ENCODE peak calls at places on chromosomes 11 and 22, in seven cellular contexts. Z is A549; P is GM12878; R is left lung; O is neuronal stem cell; B is CD8-positive, alpha-beta T cell; F is right lobe of liver. X is an unnamed sample. For H3K9me3, the result is how much of the 10 kb centered on the place peaks cover.

GRCh38 chr11:84056696-84057095 is 770.5 kb upstream of the CCDC90B start:
- DNase-seq in P (no peak), R (no peak), B (no peak), F (no peak), O (no peak), Z (no peak), X (no peak)

GRCh38 chr22:20116376-20116950 is 559 bp downstream of the RANBP1 start:
- DNase-seq in B (no peak), R (peak), Z (no peak), P (no peak), F (peak), O (no peak), X (no peak)

GRCh38 chr22:31248138-31248745 is 36.1 kb downstream of the LIMK2 start:
- DNase-seq in F (no peak), Z (no peak), B (peak), P (no peak), R (peak), O (peak), X (peak)

GRCh38 chr11:19628018-19628417 is 84.6 kb upstream of the NAV2 start:
- DNase-seq in Z (no peak), P (no peak), R (no peak), B (no peak), O (no peak), F (peak), X (no peak)

GRCh38 chr11:122910775-122911174 is 28.2 kb downstream of the JHY start:
- DNase-seq in F (no peak), P (no peak), Z (no peak), R (no peak), B (no peak), O (no peak), X (no peak)

GRCh38 chr11:57484141-57484710 is 23.9 kb downstream of the RTN4RL2 start:
- DNase-seq in F (no peak), R (peak), P (no peak), O (no peak), Z (no peak), B (no peak), X (no peak)

GRCh38 chr22:31346255-31346732 is at the start of gene PATZ1:
- DNase-seq in Z (peak), O (peak), B (peak), R (no peak), F (no peak), P (no peak), X (peak)

GRCh38 chr11:79244175-79244804 is 196.5 kb downstream of the TENM4 start:
- DNase-seq in O (no peak), P (no peak), F (no peak), R (no peak), Z (peak), B (no peak), X (no peak)

GRCh38 chr22:19687561-19688300 is 26.6 kb upstream of the SEPTIN5 start:
- DNase-seq in R (peak), F (no peak), P (no peak), O (no peak), Z (no peak), B (no peak), X (no peak)

GRCh38 chr11:35146074-35146521 is 7.1 kb downstream of the CD44 start:
- DNase-seq in O (no peak), F (no peak), R (no peak), P (peak), Z (no peak), B (no peak), X (peak)

GRCh38 chr22:41929158-41929896 is 2.7 kb upstream of the TNFRSF13C start:
- DNase-seq in P (no peak), B (no peak), R (no peak), O (no peak), Z (no peak), F (no peak), X (no peak)

GRCh38 chr11:9755561-9755960 is 91.7 kb downstream of the SWAP70 start:
- DNase-seq in Z (no peak), F (no peak), P (no peak), O (no peak), B (no peak), R (no peak), X (no peak)

GRCh38 chr11:34315006-34315793 is 42.6 kb downstream of the ABTB2 start:
- DNase-seq in R (no peak), P (no peak), F (no peak), B (no peak), Z (no peak), O (no peak), X (no peak)

GRCh38 chr11:17531071-17531817 is 13.0 kb downstream of the USH1C start:
- DNase-seq in O (no peak), Z (no peak), F (no peak), R (no peak), P (no peak), B (no peak), X (no peak)

GRCh38 chr11:112529071-112529470 is 268.4 kb upstream of the PLET1 start:
- DNase-seq in R (no peak), Z (no peak), B (no peak), F (no peak), P (no peak), O (no peak), X (no peak)

GRCh38 chr11:20159680-20160381 is 444 bp downstream of the DBX1 start:
- DNase-seq in B (no peak), R (no peak), Z (no peak), O (no peak), F (no peak), P (no peak), X (no peak)

GRCh38 chr11:61587951-61588695 is 7.2 kb upstream of the SYT7 start:
- DNase-seq in F (peak), O (peak), P (no peak), R (peak), Z (peak), B (peak), X (peak)

GRCh38 chr11:127247261-127247660 is 246.7 kb upstream of the KIRREL3 start:
- DNase-seq in P (no peak), R (no peak), F (no peak), Z (no peak), O (no peak), B (no peak), X (no peak)

GRCh38 chr11:1298695-1299492 is 10.5 kb downstream of the TOLLIP start:
- DNase-seq in P (no peak), R (peak), B (no peak), Z (peak), O (no peak), F (peak), X (no peak)

GRCh38 chr22:41508770-41509170 is 35.5 kb downstream of the POLR3H start:
- DNase-seq in P (no peak), R (no peak), B (no peak), Z (no peak), O (no peak), F (no peak), X (no peak)

GRCh38 chr11:44766112-44766971 is 39.6 kb downstream of the TSPAN18 start:
- DNase-seq in R (no peak), F (no peak), Z (no peak), P (no peak), B (no peak), O (no peak), X (no peak)

DNA sequence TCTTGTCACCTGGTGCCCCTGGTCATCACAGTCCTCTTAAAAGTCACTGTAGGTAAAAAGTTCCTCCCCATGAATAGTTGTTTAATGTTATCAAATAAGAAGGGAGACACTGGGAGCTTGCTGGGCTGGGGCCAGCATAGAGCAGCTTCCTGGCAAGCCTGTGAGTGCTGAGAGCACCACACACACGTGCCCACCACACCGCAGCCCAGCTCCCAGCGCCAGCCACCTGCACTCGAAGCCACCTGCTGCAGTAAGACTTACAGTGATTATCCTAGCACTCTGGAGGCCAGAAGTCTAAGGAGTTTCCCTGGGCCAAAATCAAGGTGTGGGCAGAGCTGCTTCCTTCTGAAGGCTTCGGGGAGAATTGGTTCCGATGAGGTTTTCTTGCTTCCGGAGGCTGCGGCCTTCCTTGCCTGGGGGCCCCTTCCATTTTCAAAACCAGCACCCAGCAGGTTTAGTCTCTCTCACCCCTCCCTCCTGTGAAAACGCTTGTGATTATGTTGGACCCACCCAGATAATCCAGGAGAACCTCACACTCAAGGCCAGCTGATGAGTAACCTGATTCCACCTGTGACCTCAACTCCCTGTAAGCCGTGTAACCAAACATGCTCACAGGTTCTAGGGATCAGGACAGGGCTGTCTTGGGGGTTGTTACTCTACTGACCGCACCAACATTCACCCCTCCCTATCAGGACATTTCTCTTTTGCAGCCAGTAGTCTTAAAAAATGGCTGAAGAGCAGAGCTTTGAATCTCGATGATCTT is 687.2 kb downstream of the TBC1D22A start:
- DNase-seq in F (no peak), Z (no peak), O (no peak), P (no peak), R (peak), B (no peak), X (no peak)
- H3K9me3 ChIP-seq in F (under half), Z (under half), O (under half), P (under half), R (under half), B (under half), X (under half)

DNA sequence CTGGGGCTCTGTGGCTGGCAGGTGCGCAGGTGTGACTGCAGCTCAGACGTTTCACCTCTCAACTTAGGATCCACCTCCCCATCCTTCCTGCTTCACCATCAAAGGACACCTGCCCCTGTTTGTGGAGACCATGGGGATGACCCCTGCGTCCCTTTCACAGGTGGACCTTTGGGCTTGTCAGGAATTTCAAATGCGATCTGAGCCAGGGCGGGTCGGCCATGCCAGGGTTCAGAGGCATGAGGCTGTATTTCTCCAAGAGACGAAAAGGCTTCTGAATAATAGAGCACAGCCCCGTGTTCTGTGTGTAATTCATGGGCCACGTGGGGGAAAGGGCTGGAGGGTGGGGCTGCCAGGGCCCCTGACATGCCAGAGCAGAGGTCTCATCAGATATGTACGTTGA is 668.0 kb downstream of the BRD1 start:
- DNase-seq in R (peak), O (no peak), F (no peak), B (no peak), P (no peak), Z (no peak), X (no peak)
- H3K9me3 ChIP-seq in R (under half), O (under half), F (under half), B (under half), P (under half), Z (under half), X (under half)

GRCh38 chr22:33789690-33790253 is 130.5 kb downstream of the LARGE1 start:
- DNase-seq in P (peak), O (no peak), R (no peak), F (no peak), B (no peak), Z (no peak), X (no peak)

GRCh38 chr22:33788927-33789326 is 131.3 kb downstream of the LARGE1 start:
- DNase-seq in O (no peak), Z (no peak), P (no peak), R (no peak), B (no peak), F (no peak), X (no peak)

GRCh38 chr22:33792837-33793236 is 127.4 kb downstream of the LARGE1 start:
- DNase-seq in P (no peak), Z (no peak), B (no peak), O (no peak), F (no peak), R (no peak), X (no peak)

GRCh38 chr22:33785283-33785991 is 134.8 kb downstream of the LARGE1 start:
- DNase-seq in P (peak), F (no peak), R (no peak), B (no peak), O (no peak), Z (no peak), X (no peak)

DNA sequence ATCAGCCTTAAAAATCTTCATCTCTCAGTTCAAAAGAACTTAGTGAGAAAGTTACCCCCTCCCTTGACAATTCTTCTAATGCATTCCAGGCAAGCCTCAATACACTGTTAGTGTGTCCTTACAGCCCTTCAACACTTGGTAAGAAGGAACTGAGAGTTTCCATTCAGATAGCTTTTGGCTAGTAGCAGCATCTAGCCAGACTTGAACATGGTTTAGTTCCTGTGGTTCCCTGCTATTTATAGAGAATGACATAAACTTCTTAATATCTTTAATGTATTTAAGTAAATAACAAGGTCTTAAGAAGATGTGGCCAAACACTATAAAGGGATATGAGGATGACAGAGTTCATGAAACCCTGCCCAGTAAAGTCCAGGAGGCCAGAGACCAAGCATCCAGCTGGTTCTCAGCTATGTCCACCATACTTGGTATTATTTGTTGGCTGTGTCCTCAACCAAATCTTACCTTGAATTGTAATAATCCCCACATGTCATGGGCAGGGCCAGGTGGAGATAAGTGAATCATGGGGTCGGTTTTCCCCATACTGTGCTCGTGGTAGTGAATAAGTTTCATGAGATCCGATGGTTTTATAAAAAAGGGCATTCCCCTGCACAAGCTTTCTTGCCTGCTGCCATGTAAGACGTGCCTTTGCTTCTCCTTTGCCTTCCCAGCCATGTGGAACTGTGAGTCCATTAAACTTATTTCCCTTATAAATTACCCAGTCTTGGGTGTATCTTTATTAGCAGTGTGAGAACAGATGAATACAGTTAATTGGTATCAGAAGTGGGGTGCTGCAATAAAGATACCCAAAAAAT is 132.4 kb downstream of the LARGE1 start:
- DNase-seq in P (peak), Z (no peak), B (no peak), O (no peak), R (no peak), F (no peak), X (no peak)
- H3K9me3 ChIP-seq in P (under half), Z (under half), B (under half), O (under half), R (under half), F (under half), X (under half)

DNA sequence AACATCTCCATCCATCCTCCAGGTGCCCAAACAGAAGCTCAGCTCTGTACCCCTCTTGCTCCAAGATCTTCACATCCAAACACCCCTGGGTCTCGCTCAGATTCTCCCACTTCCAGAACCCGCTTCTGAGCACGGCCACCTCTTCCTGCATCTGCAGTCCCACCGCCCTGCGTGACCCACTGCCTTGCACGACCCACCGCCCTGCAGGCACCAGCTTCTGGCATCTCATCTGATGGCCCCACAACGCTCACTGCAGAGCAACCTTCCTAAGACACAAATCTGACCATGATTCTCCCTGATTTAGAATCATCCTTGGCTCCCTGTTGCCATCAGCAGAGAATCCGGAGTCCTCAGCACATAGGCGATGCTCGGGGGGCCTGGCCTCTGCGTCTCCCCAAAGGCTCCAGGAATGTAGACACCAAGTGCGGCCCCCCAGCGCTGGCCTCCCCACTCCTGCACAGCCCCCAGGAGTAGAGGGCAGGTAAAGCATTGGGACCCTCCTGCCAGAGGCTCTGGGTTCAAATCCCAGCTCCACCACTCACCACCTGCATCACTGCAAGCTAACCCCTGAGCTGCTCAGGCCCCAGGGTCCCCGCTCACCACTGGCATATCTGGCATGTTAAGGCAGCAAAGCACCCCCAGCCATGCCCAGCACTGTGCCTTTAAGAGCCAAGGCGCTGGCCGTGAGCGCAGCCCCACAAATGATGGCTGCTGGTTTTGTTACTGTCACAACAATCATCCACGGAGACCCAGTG is 459.3 kb downstream of the BRD1 start:
- DNase-seq in F (no peak), Z (no peak), B (no peak), R (no peak), O (no peak), P (no peak), X (no peak)
- H3K9me3 ChIP-seq in F (under half), Z (under half), B (under half), R (under half), O (under half), P (under half), X (under half)

DNA sequence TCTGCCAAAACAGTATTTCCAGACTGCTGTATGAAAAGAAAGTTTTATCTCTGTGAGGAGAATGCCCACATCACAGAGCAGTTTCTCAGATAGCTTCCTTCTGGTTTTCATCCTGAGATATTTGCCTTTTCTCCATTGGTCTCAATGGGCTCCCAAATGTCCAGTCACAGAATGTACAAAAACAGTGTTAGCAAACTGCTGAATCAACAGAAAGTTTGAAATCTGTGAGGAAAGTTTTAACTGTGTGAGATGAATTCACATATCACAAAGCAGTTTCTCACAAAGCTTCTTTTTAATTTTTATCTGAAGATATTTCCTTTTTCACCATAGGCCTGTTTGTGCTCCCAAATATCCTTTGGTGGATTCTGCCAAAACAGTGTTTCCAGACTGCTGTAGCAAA is 207.2 kb upstream of the TRIM48 start:
- DNase-seq in B (no peak), R (no peak), P (no peak), F (no peak), O (no peak), Z (no peak), X (no peak)
- H3K9me3 ChIP-seq in B (under half), R (half or more), P (under half), F (under half), O (under half), Z (under half), X (under half)

DNA sequence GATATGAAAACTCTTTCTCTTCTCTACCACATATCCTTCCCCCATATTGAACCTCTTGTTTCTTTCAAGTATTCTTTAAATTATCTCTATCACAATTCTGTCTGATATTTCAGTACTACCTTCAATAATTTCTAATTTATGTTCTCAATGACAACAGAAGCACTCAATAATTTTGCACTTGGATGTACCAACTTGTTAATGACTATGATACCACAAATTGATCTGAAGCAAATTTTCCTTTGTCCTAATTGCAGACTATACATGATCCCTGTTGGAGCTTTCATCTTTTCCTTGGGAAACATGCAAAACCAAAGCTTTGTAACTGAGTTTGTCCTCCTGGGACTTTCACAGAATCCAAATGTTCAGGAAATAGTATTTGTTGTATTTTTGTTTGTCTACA is at the start of gene OR4C15:
- DNase-seq in F (no peak), B (no peak), Z (no peak), O (no peak), P (no peak), R (no peak), X (no peak)
- H3K9me3 ChIP-seq in F (under half), B (under half), Z (under half), O (under half), P (under half), R (under half), X (under half)

GRCh38 chr11:2649848-2650247 is 49.9 kb downstream of the KCNQ1OT1 start:
- DNase-seq in Z (no peak), R (no peak), B (no peak), P (no peak), O (no peak), F (no peak), X (no peak)

GRCh38 chr11:2651826-2652237 is 48.0 kb downstream of the KCNQ1OT1 start:
- DNase-seq in R (peak), B (no peak), O (no peak), P (no peak), Z (no peak), F (no peak), X (no peak)

GRCh38 chr11:2652362-2652761 is 47.4 kb downstream of the KCNQ1OT1 start:
- DNase-seq in O (no peak), B (no peak), P (no peak), F (no peak), R (no peak), Z (no peak), X (no peak)

GRCh38 chr11:2650343-2650867 is 49.4 kb downstream of the KCNQ1OT1 start:
- DNase-seq in F (no peak), P (no peak), Z (no peak), O (no peak), B (no peak), R (no peak), X (no peak)

GRCh38 chr11:2651054-2651617 is 48.7 kb downstream of the KCNQ1OT1 start:
- DNase-seq in F (no peak), R (no peak), B (no peak), O (no peak), P (no peak), Z (no peak), X (no peak)
- H3K9me3 ChIP-seq in F (under half), R (half or more), B (under half), O (under half), P (under half), Z (half or more), X (under half)